ENCODE peak calls at places on chromosomes 11 and 22, in four cellular contexts. E is fibroblast of pulmonary artery, T is NCI-H748 treated with DMSO at 0.1 percent for 48 hours, H is T-cell. O is an unnamed sample.

GRCh38 chr11:68325183-68325893 is 12.9 kb downstream of the LRP5 start:
- DNase-seq in H (no peak), T (no peak), E (no peak), O (no peak)

GRCh38 chr11:35919244-35919643 is 24.6 kb upstream of the LDLRAD3 start:
- DNase-seq in T (peak; percentile 95), E (peak; percentile 80), H (no peak), O (no peak)

GRCh38 chr11:126114486-126115252 is 52.0 kb upstream of the CDON start:
- DNase-seq in H (no peak), T (no peak), E (no peak), O (no peak)

GRCh38 chr11:132049205-132049604 is 678.8 kb downstream of the NTM start:
- DNase-seq in T (no peak), E (no peak), H (no peak), O (no peak)

GRCh38 chr11:11558826-11559225 is 63.0 kb downstream of the GALNT18 start:
- DNase-seq in H (no peak), T (no peak), E (no peak), O (no peak)

GRCh38 chr22:49546811-49547585 is 280.7 kb downstream of the BRD1 start:
- DNase-seq in H (no peak), E (no peak), T (no peak), O (no peak)

GRCh38 chr11:122748968-122749687 is 89.2 kb upstream of the CRTAM start:
- DNase-seq in E (peak; percentile 86), H (no peak), T (no peak), O (no peak)

GRCh38 chr11:123045101-123045500 is 16.8 kb downstream of the HSPA8 start:
- DNase-seq in H (no peak), E (no peak), T (no peak), O (no peak)

GRCh38 chr22:31120642-31121041 is 2.1 kb upstream of the INPP5J start:
- DNase-seq in E (no peak), H (no peak), T (no peak), O (no peak)

GRCh38 chr22:42440728-42441127 is 8.5 kb upstream of the NFAM1 start:
- DNase-seq in T (no peak), E (no peak), H (no peak), O (no peak)

GRCh38 chr22:45638834-45639746 is 32.5 kb upstream of the ATXN10 start:
- DNase-seq in H (no peak), T (no peak), E (peak; percentile 66), O (no peak)

GRCh38 chr11:122192634-122193245 is 76.7 kb upstream of the BLID start:
- DNase-seq in T (no peak), H (no peak), E (peak; percentile 50), O (no peak)

GRCh38 chr22:37053310-37054077 is 2.0 kb downstream of the KCTD17 start:
- DNase-seq in H (no peak), E (peak; percentile 17), T (no peak), O (no peak)

GRCh38 chr11:115552773-115553438 is 48.7 kb upstream of the CADM1 start:
- DNase-seq in T (no peak), E (no peak), H (no peak), O (no peak)

GRCh38 chr11:102940714-102941588 is 14.6 kb downstream of the MMP13 start:
- DNase-seq in T (peak; percentile 38), H (peak; percentile 2), E (peak; percentile 78), O (peak; percentile 1)

GRCh38 chr11:45313211-45313865 is 27.2 kb upstream of the SYT13 start:
- DNase-seq in T (no peak), E (no peak), H (no peak), O (no peak)

GRCh38 chr11:28107331-28107725 is 628 bp downstream of the KIF18A start:
- DNase-seq in E (no peak), H (peak; percentile 8), T (peak; percentile 41), O (no peak)

GRCh38 chr22:17269224-17269606 is 50.0 kb upstream of the ADA2 start:
- DNase-seq in E (no peak), T (no peak), H (no peak), O (no peak)

O was measured in NCI-H2227 treated with DMSO at 0.1 percent for 48 hours.